ENCODE peak calls at places on chromosomes 13 and 19, in six cellular contexts. F is A549, A is K562, V is H1, J is HepG2, O is SK-N-SH. D is an unnamed sample.
A peak's percentile ranks its signal among the peaks of the same experiment; 100 is the strongest.

GRCh38 chr19:35513975-35514809 is 743 bp upstream of the DMKN start:
- DNase-seq in F (no peak), A (no peak), V (no peak), J (peak; percentile 25), O (no peak), D (no peak)

GRCh38 chr13:77868717-77869116 is 49.9 kb downstream of the EDNRB start:
- DNase-seq in F (no peak), A (no peak), V (no peak), J (no peak), O (no peak), D (peak; percentile 56)

GRCh38 chr13:101449971-101450748 is 2.3 kb upstream of the ITGBL1 start:
- DNase-seq in F (peak; percentile 81), A (no peak), V (no peak), J (no peak), O (no peak), D (peak; percentile 93)

GRCh38 chr13:36054041-36054440 is 77.1 kb downstream of the DCLK1 start:
- DNase-seq in F (no peak), A (no peak), V (no peak), J (no peak), O (no peak), D (no peak)

GRCh38 chr13:32783067-32783466 is 196.8 kb downstream of the PDS5B start:
- DNase-seq in F (no peak), A (no peak), V (no peak), J (no peak), O (no peak), D (peak; percentile 67)

GRCh38 chr19:56217039-56217949 is 15.2 kb downstream of the ZSCAN5C start:
- DNase-seq in F (no peak), A (no peak), V (peak; percentile 27), J (no peak), O (peak; percentile 39), D (peak; percentile 4)

GRCh38 chr19:58519087-58519354 is 589 bp downstream of the ZBTB45 start:
- DNase-seq in F (peak; percentile 85), A (peak; percentile 81), V (no peak), J (peak; percentile 73), O (peak; percentile 88), D (peak; percentile 74)

GRCh38 chr19:35846038-35846668 is 6.2 kb downstream of the NPHS1 start:
- DNase-seq in F (peak; percentile 58), A (no peak), V (no peak), J (no peak), O (no peak), D (no peak)

GRCh38 chr19:37966211-37967072 is 59.4 kb downstream of the SIPA1L3 start:
- DNase-seq in F (no peak), A (no peak), V (no peak), J (no peak), O (no peak), D (peak; percentile 39)

GRCh38 chr19:35037716-35038622 is 3.6 kb upstream of the HPN start:
- DNase-seq in F (no peak), A (no peak), V (no peak), J (no peak), O (peak; percentile 42), D (no peak)

GRCh38 chr19:11480081-11480926 is 542 bp downstream of the ELAVL3 start:
- DNase-seq in F (no peak), A (no peak), V (no peak), J (no peak), O (peak; percentile 70), D (no peak)

GRCh38 chr13:30856004-30856790 is 49.9 kb upstream of the MEDAG start:
- DNase-seq in F (no peak), A (no peak), V (no peak), J (no peak), O (no peak), D (no peak)

GRCh38 chr13:99122171-99122570 is 78.5 kb upstream of the UBAC2 start:
- DNase-seq in F (no peak), A (no peak), V (no peak), J (no peak), O (no peak), D (no peak)

GRCh38 chr13:26707122-26708006 is 53.2 kb downstream of the GPR12 start:
- DNase-seq in F (peak; percentile 51), A (peak; percentile 14), V (peak; percentile 41), J (peak; percentile 50), O (peak; percentile 77), D (peak; percentile 58)

GRCh38 chr13:42039457-42039945 is 8.9 kb upstream of the DGKH start:
- DNase-seq in F (peak; percentile 49), A (no peak), V (no peak), J (no peak), O (peak; percentile 24), D (no peak)

GRCh38 chr19:13849991-13850909 is 26.7 kb upstream of the NANOS3 start:
- DNase-seq in F (peak; percentile 83), A (peak; percentile 86), V (no peak), J (peak; percentile 53), O (peak; percentile 89), D (peak; percentile 71)

GRCh38 chr19:2733930-2734588 is 5.8 kb downstream of the SLC39A3 start:
- DNase-seq in F (no peak), A (no peak), V (no peak), J (no peak), O (no peak), D (no peak)

GRCh38 chr19:51339687-51340656 is 2.0 kb downstream of the VSIG10L start:
- DNase-seq in F (peak; percentile 99), A (peak; percentile 99), V (peak; percentile 93), J (peak; percentile 82), O (peak; percentile 99), D (peak; percentile 95)

GRCh38 chr19:13037161-13037560 is 41.9 kb downstream of the NFIX start:
- DNase-seq in F (peak; percentile 27), A (no peak), V (no peak), J (no peak), O (no peak), D (peak; percentile 85)

GRCh38 chr19:58170860-58171259 is 12.0 kb upstream of the ZNF274 start:
- DNase-seq in F (peak; percentile 71), A (no peak), V (no peak), J (no peak), O (no peak), D (peak; percentile 42)

GRCh38 chr19:2719910-2720776 is 1.0 kb downstream of the DIRAS1 start:
- DNase-seq in F (no peak), A (no peak), V (no peak), J (no peak), O (peak; percentile 84), D (peak; percentile 40)

GRCh38 chr19:41500443-41500842 is 57.5 kb downstream of the ERICH4 start:
- DNase-seq in F (no peak), A (no peak), V (no peak), J (no peak), O (no peak), D (no peak)

GRCh38 chr19:41505105-41505504 is 62.1 kb downstream of the ERICH4 start:
- DNase-seq in F (no peak), A (no peak), V (no peak), J (no peak), O (no peak), D (no peak)

GRCh38 chr19:41499899-41500298 is 56.9 kb downstream of the ERICH4 start:
- DNase-seq in F (no peak), A (no peak), V (no peak), J (no peak), O (no peak), D (no peak)

DNA sequence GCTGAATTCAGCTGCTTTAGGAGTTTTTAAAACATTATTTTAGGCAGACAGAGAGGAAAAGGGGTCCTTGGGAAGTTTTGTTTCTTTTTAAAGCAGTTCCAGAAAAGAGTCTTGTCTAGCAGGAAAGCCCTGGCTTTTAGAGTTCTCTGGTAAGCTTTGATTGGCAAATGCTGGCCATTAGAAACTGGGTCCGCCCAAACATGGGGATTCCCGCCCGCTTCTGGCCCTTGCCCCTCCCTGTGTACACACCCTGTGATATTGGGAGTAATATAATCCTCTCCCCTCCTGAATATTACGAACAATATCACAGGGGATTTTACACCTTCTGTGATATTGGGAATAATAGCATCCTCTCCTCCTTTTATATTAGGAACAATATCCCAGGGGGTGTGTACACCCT is 58.9 kb downstream of the ERICH4 start:
- DNase-seq in F (peak; percentile 53), A (no peak), V (no peak), J (no peak), O (no peak), D (no peak)
- H3K4me2 ChIP-seq in F (peak overlapping the region; percentile 86), A (no peak overlapping the region), V (no peak overlapping the region), J (no peak overlapping the region), O (peak overlapping the region; percentile 48), D (no peak overlapping the region)

DNA sequence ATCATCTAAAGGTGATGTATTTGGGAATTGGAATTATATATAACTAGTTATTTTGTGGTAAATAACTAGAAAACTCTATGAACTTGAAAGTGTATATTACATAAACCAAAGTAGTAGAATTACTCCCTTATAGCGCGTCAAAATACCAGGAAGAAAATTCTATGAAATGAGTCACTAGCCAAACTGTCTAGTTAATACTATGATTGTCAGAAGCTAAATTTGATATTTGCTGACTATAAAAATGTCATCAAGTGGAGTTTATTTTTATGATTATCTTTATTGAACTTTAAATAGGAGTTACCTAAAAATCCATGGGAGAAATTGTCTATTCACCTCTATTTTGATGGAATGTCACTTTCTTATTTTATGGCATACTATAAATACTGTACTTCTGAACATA is 100.6 kb downstream of the RNF17 start:
- DNase-seq in F (no peak), A (no peak), V (no peak), J (no peak), O (no peak), D (no peak)
- TF ChIP-seq RFX5 in F (no peak), A (no peak), V (no peak), J (no peak), O (no peak), D (no peak)

GRCh38 chr13:44374348-44374712 is 706 bp downstream of the SERP2 start:
- DNase-seq in F (no peak), A (no peak), V (no peak), J (no peak), O (no peak), D (no peak)
- H3K4me2 ChIP-seq in F (no peak overlapping the region), A (no peak overlapping the region), V (peak overlapping the region; percentile 64), J (no peak overlapping the region), O (no peak overlapping the region), D (peak overlapping the region; percentile 40)

GRCh38 chr13:105991131-105991530 is 544.3 kb downstream of the EFNB2 start:
- DNase-seq in F (no peak), A (no peak), V (no peak), J (no peak), O (no peak), D (no peak)

GRCh38 chr13:105994340-105994739 is 541.1 kb downstream of the EFNB2 start:
- DNase-seq in F (no peak), A (no peak), V (no peak), J (no peak), O (no peak), D (no peak)

GRCh38 chr13:105991622-105992254 is 543.7 kb downstream of the EFNB2 start:
- DNase-seq in F (peak; percentile 30), A (no peak), V (no peak), J (no peak), O (no peak), D (peak; percentile 80)

DNA sequence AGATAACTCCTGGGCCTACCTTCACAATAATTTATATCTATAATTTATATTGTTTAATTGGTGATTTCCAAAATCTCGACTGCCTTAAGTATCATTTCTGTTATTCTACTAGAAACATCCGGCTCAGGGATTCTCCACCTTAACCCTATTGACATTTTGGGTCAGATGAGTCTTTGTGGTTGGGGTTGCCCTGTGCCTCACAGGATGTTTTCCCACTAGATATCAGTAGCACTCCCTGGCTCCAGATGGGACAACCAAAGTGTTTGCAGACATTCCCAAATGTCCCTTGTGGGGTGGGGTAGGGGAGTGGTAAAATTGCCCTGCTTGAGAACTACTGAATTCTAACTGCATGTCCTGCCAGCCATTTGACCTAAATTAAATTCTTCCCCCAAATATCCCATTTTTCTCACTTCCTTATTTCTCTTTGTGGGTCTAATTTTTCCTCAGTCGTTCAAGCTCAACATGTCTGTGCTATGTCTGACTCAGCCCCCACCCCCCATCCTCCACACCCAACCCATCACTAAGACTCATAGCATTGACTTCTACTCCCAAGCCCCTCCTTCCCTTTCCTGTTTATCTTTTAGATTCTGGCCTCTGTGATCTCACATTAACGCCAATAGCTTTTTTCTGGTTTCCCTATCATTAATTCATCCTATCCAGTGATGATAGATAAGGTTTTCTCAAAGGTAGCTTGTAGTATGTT is 545.1 kb downstream of the EFNB2 start:
- DNase-seq in F (no peak), A (no peak), V (no peak), J (no peak), O (no peak), D (peak; percentile 74)
- TF ChIP-seq RFX5 in F (no peak), A (no peak), V (no peak), J (no peak), O (no peak), D (no peak)